ENCODE peak calls at places on chromosomes 5 and 9, in four cellular contexts. Y is NCI-H1436, Z is anterior cingulate cortex, E is AG10803. O is an unnamed sample.

GRCh38 chr9:99076483-99077171 is 28.3 kb upstream of the TGFBR1 start:
- DNase-seq in Y (no peak), Z (no peak), E (no peak), O (no peak)

GRCh38 chr9:6641073-6641455 is 4.5 kb downstream of the GLDC start:
- DNase-seq in Y (no peak), Z (no peak), E (no peak), O (no peak)

GRCh38 chr5:61348437-61348836 is 16.4 kb downstream of the ZSWIM6 start:
- DNase-seq in Y (no peak), Z (no peak), E (no peak), O (no peak)

GRCh38 chr5:15610216-15610615 is 110.2 kb downstream of the FBXL7 start:
- DNase-seq in Y (no peak), Z (no peak), E (no peak), O (no peak)

GRCh38 chr5:175750476-175751080 is 92.7 kb downstream of the HRH2 start:
- DNase-seq in Y (peak), Z (no peak), E (no peak), O (no peak)

GRCh38 chr9:81417299-81417675 is 272.1 kb downstream of the TLE1 start:
- DNase-seq in Y (no peak), Z (no peak), E (no peak), O (no peak)

GRCh38 chr5:88886252-88886651 is 3.3 kb upstream of the MEF2C start:
- DNase-seq in Y (no peak), Z (no peak), E (no peak), O (no peak)

GRCh38 chr5:169272111-169272510 is 28.8 kb downstream of the SLIT3 start:
- DNase-seq in Y (no peak), Z (no peak), E (no peak), O (no peak)

GRCh38 chr5:157918811-157919742 is 60.1 kb upstream of the CLINT1 start:
- DNase-seq in Y (no peak), Z (no peak), E (peak), O (no peak)

GRCh38 chr5:151477106-151477505 is 29.7 kb downstream of the SLC36A1 start:
- DNase-seq in Y (no peak), Z (no peak), E (peak), O (no peak)

GRCh38 chr5:38528162-38528703 is 28.2 kb downstream of the LIFR start:
- DNase-seq in Y (no peak), Z (no peak), E (no peak), O (no peak)

GRCh38 chr5:137254695-137255094 is 244.4 kb downstream of the SPOCK1 start:
- DNase-seq in Y (no peak), Z (no peak), E (peak), O (no peak)

GRCh38 chr5:149265559-149265958 is 6.1 kb upstream of the AFAP1L1 start:
- DNase-seq in Y (no peak), Z (no peak), E (peak), O (no peak)

GRCh38 chr9:133171161-133171955 is 7.6 kb upstream of the GBGT1 start:
- DNase-seq in Y (no peak), Z (no peak), E (no peak), O (no peak)

GRCh38 chr5:150585781-150586461 is 54.5 kb upstream of the SYNPO start:
- DNase-seq in Y (no peak), Z (no peak), E (no peak), O (no peak)

GRCh38 chr5:180621311-180621710 is 28.1 kb downstream of the FLT4 start:
- DNase-seq in Y (no peak), Z (no peak), E (no peak), O (no peak)